ENCODE peak calls at places on chromosomes 2 and 18, in seven cellular contexts. One of them, this sample, is unnamed.

GRCh38 chr2:118254117-118254516 is 165.8 kb downstream of the INSIG2 start:
- DNase-seq in activated CD8-positive, alpha-beta memory T cell treated with anti-CD3 and anti-CD28 coated beads for 24 hours: no peak
- DNase-seq in GM23248: no peak
- DNase-seq in smooth muscle cell of the brain vasculature: no peak
- DNase-seq in tibial nerve: no peak
- DNase-seq in GDM1: no peak
- DNase-seq in LoVo: no peak
- DNase-seq in this sample: no peak

GRCh38 chr2:177245010-177245422 is 19.5 kb downstream of the NFE2L2 start:
- DNase-seq in GM23248: peak
- DNase-seq in smooth muscle cell of the brain vasculature: no peak
- DNase-seq in LoVo: peak
- DNase-seq in GDM1: no peak
- DNase-seq in activated CD8-positive, alpha-beta memory T cell treated with anti-CD3 and anti-CD28 coated beads for 24 hours: no peak
- DNase-seq in tibial nerve: no peak
- DNase-seq in this sample: no peak

GRCh38 chr2:133438026-133438425 is 130.2 kb downstream of the NCKAP5 start:
- DNase-seq in LoVo: no peak
- DNase-seq in activated CD8-positive, alpha-beta memory T cell treated with anti-CD3 and anti-CD28 coated beads for 24 hours: no peak
- DNase-seq in smooth muscle cell of the brain vasculature: no peak
- DNase-seq in tibial nerve: no peak
- DNase-seq in GDM1: no peak
- DNase-seq in GM23248: no peak
- DNase-seq in this sample: peak

GRCh38 chr2:83342860-83343329 is 1116.2 kb downstream of the SUCLG1 start:
- DNase-seq in GDM1: no peak
- DNase-seq in smooth muscle cell of the brain vasculature: no peak
- DNase-seq in GM23248: no peak
- DNase-seq in activated CD8-positive, alpha-beta memory T cell treated with anti-CD3 and anti-CD28 coated beads for 24 hours: no peak
- DNase-seq in LoVo: no peak
- DNase-seq in tibial nerve: no peak
- DNase-seq in this sample: peak

GRCh38 chr18:13800505-13801259 is 23.3 kb upstream of the MC5R start:
- DNase-seq in activated CD8-positive, alpha-beta memory T cell treated with anti-CD3 and anti-CD28 coated beads for 24 hours: peak
- DNase-seq in GDM1: no peak
- DNase-seq in smooth muscle cell of the brain vasculature: no peak
- DNase-seq in GM23248: peak
- DNase-seq in LoVo: peak
- DNase-seq in tibial nerve: no peak
- DNase-seq in this sample: peak

GRCh38 chr2:4094743-4095142 is 391.4 kb downstream of the DCDC2C start:
- DNase-seq in tibial nerve: no peak
- DNase-seq in smooth muscle cell of the brain vasculature: no peak
- DNase-seq in GM23248: no peak
- DNase-seq in LoVo: no peak
- DNase-seq in GDM1: no peak
- DNase-seq in activated CD8-positive, alpha-beta memory T cell treated with anti-CD3 and anti-CD28 coated beads for 24 hours: no peak
- DNase-seq in this sample: no peak

GRCh38 chr2:25697559-25698341 is 24.4 kb upstream of the DTNB start:
- DNase-seq in GM23248: no peak
- DNase-seq in GDM1: no peak
- DNase-seq in tibial nerve: no peak
- DNase-seq in activated CD8-positive, alpha-beta memory T cell treated with anti-CD3 and anti-CD28 coated beads for 24 hours: no peak
- DNase-seq in smooth muscle cell of the brain vasculature: no peak
- DNase-seq in LoVo: no peak
- DNase-seq in this sample: peak

GRCh38 chr2:231387904-231388724 is 7.4 kb upstream of the B3GNT7 start:
- DNase-seq in activated CD8-positive, alpha-beta memory T cell treated with anti-CD3 and anti-CD28 coated beads for 24 hours: no peak
- DNase-seq in GDM1: peak
- DNase-seq in LoVo: no peak
- DNase-seq in smooth muscle cell of the brain vasculature: peak
- DNase-seq in tibial nerve: no peak
- DNase-seq in GM23248: peak
- DNase-seq in this sample: peak

GRCh38 chr2:241235859-241236593 is 47.5 kb downstream of the ANO7 start:
- DNase-seq in GDM1: no peak
- DNase-seq in LoVo: no peak
- DNase-seq in activated CD8-positive, alpha-beta memory T cell treated with anti-CD3 and anti-CD28 coated beads for 24 hours: no peak
- DNase-seq in GM23248: no peak
- DNase-seq in tibial nerve: no peak
- DNase-seq in smooth muscle cell of the brain vasculature: no peak
- DNase-seq in this sample: no peak

GRCh38 chr2:32496657-32497056 is 131.2 kb upstream of the TTC27 start:
- DNase-seq in tibial nerve: no peak
- DNase-seq in GDM1: no peak
- DNase-seq in activated CD8-positive, alpha-beta memory T cell treated with anti-CD3 and anti-CD28 coated beads for 24 hours: no peak
- DNase-seq in LoVo: no peak
- DNase-seq in smooth muscle cell of the brain vasculature: no peak
- DNase-seq in GM23248: no peak
- DNase-seq in this sample: no peak

GRCh38 chr2:172094319-172095145 is 8.2 kb downstream of the DLX2 start:
- DNase-seq in LoVo: peak
- DNase-seq in GM23248: peak
- DNase-seq in activated CD8-positive, alpha-beta memory T cell treated with anti-CD3 and anti-CD28 coated beads for 24 hours: no peak
- DNase-seq in smooth muscle cell of the brain vasculature: no peak
- DNase-seq in GDM1: no peak
- DNase-seq in tibial nerve: no peak
- DNase-seq in this sample: peak

GRCh38 chr18:45920367-45920766 is 46.8 kb downstream of the EPG5 start:
- DNase-seq in activated CD8-positive, alpha-beta memory T cell treated with anti-CD3 and anti-CD28 coated beads for 24 hours: no peak
- DNase-seq in smooth muscle cell of the brain vasculature: peak
- DNase-seq in GM23248: peak
- DNase-seq in LoVo: peak
- DNase-seq in tibial nerve: peak
- DNase-seq in GDM1: no peak
- DNase-seq in this sample: peak

GRCh38 chr18:38851526-38851925 is 1285.9 kb upstream of the CELF4 start:
- DNase-seq in tibial nerve: no peak
- DNase-seq in smooth muscle cell of the brain vasculature: no peak
- DNase-seq in GDM1: no peak
- DNase-seq in activated CD8-positive, alpha-beta memory T cell treated with anti-CD3 and anti-CD28 coated beads for 24 hours: no peak
- DNase-seq in GM23248: no peak
- DNase-seq in LoVo: no peak
- DNase-seq in this sample: peak

GRCh38 chr2:55618649-55619055 is 1.2 kb upstream of the PPP4R3B start:
- DNase-seq in GM23248: peak
- DNase-seq in smooth muscle cell of the brain vasculature: no peak
- DNase-seq in GDM1: peak
- DNase-seq in tibial nerve: peak
- DNase-seq in activated CD8-positive, alpha-beta memory T cell treated with anti-CD3 and anti-CD28 coated beads for 24 hours: peak
- DNase-seq in LoVo: peak
- DNase-seq in this sample: peak

GRCh38 chr2:29309090-29310054 is 194.2 kb downstream of the CLIP4 start:
- DNase-seq in LoVo: peak
- DNase-seq in tibial nerve: peak
- DNase-seq in smooth muscle cell of the brain vasculature: peak
- DNase-seq in GM23248: peak
- DNase-seq in activated CD8-positive, alpha-beta memory T cell treated with anti-CD3 and anti-CD28 coated beads for 24 hours: peak
- DNase-seq in GDM1: peak
- DNase-seq in this sample: peak

GRCh38 chr18:46917808-46918600 is 602 bp downstream of the KATNAL2 start:
- DNase-seq in GDM1: no peak
- DNase-seq in LoVo: peak
- DNase-seq in activated CD8-positive, alpha-beta memory T cell treated with anti-CD3 and anti-CD28 coated beads for 24 hours: no peak
- DNase-seq in tibial nerve: peak
- DNase-seq in smooth muscle cell of the brain vasculature: no peak
- DNase-seq in GM23248: peak
- DNase-seq in this sample: no peak

GRCh38 chr2:18987592-18988073 is 370.8 kb downstream of the OSR1 start:
- DNase-seq in smooth muscle cell of the brain vasculature: peak
- DNase-seq in GM23248: peak
- DNase-seq in activated CD8-positive, alpha-beta memory T cell treated with anti-CD3 and anti-CD28 coated beads for 24 hours: no peak
- DNase-seq in GDM1: no peak
- DNase-seq in tibial nerve: peak
- DNase-seq in LoVo: peak
- DNase-seq in this sample: peak

GRCh38 chr2:10466801-10467200 is 18.7 kb upstream of the ODC1 start:
- DNase-seq in GDM1: no peak
- DNase-seq in activated CD8-positive, alpha-beta memory T cell treated with anti-CD3 and anti-CD28 coated beads for 24 hours: no peak
- DNase-seq in smooth muscle cell of the brain vasculature: no peak
- DNase-seq in GM23248: no peak
- DNase-seq in tibial nerve: no peak
- DNase-seq in LoVo: no peak
- DNase-seq in this sample: no peak

GRCh38 chr18:5890606-5891360 is 4.5 kb downstream of the TMEM200C start:
- DNase-seq in LoVo: no peak
- DNase-seq in GDM1: no peak
- DNase-seq in activated CD8-positive, alpha-beta memory T cell treated with anti-CD3 and anti-CD28 coated beads for 24 hours: peak
- DNase-seq in GM23248: no peak
- DNase-seq in tibial nerve: no peak
- DNase-seq in smooth muscle cell of the brain vasculature: no peak
- DNase-seq in this sample: peak

GRCh38 chr2:1993711-1994682 is 249.7 kb upstream of the PXDN start:
- DNase-seq in activated CD8-positive, alpha-beta memory T cell treated with anti-CD3 and anti-CD28 coated beads for 24 hours: peak
- DNase-seq in GM23248: peak
- DNase-seq in smooth muscle cell of the brain vasculature: peak
- DNase-seq in GDM1: no peak
- DNase-seq in LoVo: no peak
- DNase-seq in tibial nerve: no peak
- DNase-seq in this sample: no peak

GRCh38 chr2:121689356-121689755 is 40.1 kb upstream of the CLASP1 start:
- DNase-seq in LoVo: no peak
- DNase-seq in tibial nerve: no peak
- DNase-seq in GDM1: no peak
- DNase-seq in smooth muscle cell of the brain vasculature: no peak
- DNase-seq in activated CD8-positive, alpha-beta memory T cell treated with anti-CD3 and anti-CD28 coated beads for 24 hours: no peak
- DNase-seq in GM23248: peak
- DNase-seq in this sample: peak

GRCh38 chr2:183799761-183800160 is 675.5 kb downstream of the NUP35 start:
- DNase-seq in LoVo: no peak
- DNase-seq in tibial nerve: no peak
- DNase-seq in GM23248: no peak
- DNase-seq in smooth muscle cell of the brain vasculature: no peak
- DNase-seq in activated CD8-positive, alpha-beta memory T cell treated with anti-CD3 and anti-CD28 coated beads for 24 hours: no peak
- DNase-seq in GDM1: no peak
- DNase-seq in this sample: no peak

This sample was measured in NCI-H69.